ENCODE peak calls at places on chromosomes 1 and 21, in six cellular contexts. T is naive thymus-derived CD4-positive, alpha-beta T cell; G is hepatocyte; J is effector memory CD8-positive, alpha-beta T cell; M is B cell; H is stimulated activated CD4-positive, alpha-beta T cell treated with anti-CD3 and anti-CD28 coated beads, Interleukin-2, amount 100 ng/mL, for 48 hours. S is an unnamed sample.

GRCh38 chr1:2803086-2803930 is 1.8 kb upstream of the TTC34 start:
- DNase-seq in M (no peak), G (no peak), H (no peak), T (no peak), J (no peak), S (no peak)

GRCh38 chr1:28887418-28887834 is 26.9 kb upstream of the EPB41 start:
- DNase-seq in G (peak), T (peak), J (peak), H (no peak), M (peak), S (no peak)

GRCh38 chr1:177385760-177386698 is 215.3 kb downstream of the BRINP2 start:
- DNase-seq in H (no peak), J (no peak), G (no peak), M (no peak), T (no peak), S (peak)

GRCh38 chr21:28069446-28069845 is 923.2 kb downstream of the LTN1 start:
- DNase-seq in J (no peak), M (no peak), T (no peak), G (no peak), H (no peak), S (no peak)

GRCh38 chr1:170660874-170661645 is 2.9 kb upstream of the PRRX1 start:
- DNase-seq in H (no peak), T (no peak), M (no peak), J (no peak), G (no peak), S (no peak)

GRCh38 chr1:37797750-37798345 is 4.2 kb downstream of the MANEAL start:
- DNase-seq in J (no peak), H (no peak), T (no peak), G (no peak), M (no peak), S (no peak)

GRCh38 chr1:27368872-27369703 is 2.3 kb upstream of the MAP3K6 start:
- DNase-seq in G (no peak), M (no peak), H (no peak), T (no peak), J (no peak), S (peak)

GRCh38 chr1:36562181-36562685 is 79.5 kb upstream of the CSF3R start:
- DNase-seq in H (no peak), T (no peak), J (no peak), M (no peak), G (no peak), S (no peak)

GRCh38 chr1:221741364-221741970 is 422 bp downstream of the DUSP10 start:
- DNase-seq in J (no peak), M (peak), T (peak), H (no peak), G (peak), S (peak)

GRCh38 chr1:208178091-208178529 is 66.1 kb downstream of the PLXNA2 start:
- DNase-seq in T (no peak), G (peak), H (no peak), M (no peak), J (no peak), S (peak)

GRCh38 chr21:15841856-15842564 is 112.2 kb downstream of the USP25 start:
- DNase-seq in M (no peak), H (no peak), J (no peak), G (no peak), T (no peak), S (no peak)

GRCh38 chr1:168623003-168623828 is 46.8 kb downstream of the XCL1 start:
- DNase-seq in G (peak), J (no peak), T (no peak), H (no peak), M (no peak), S (no peak)

GRCh38 chr1:227929746-227930472 is 17.8 kb downstream of the WNT9A start:
- DNase-seq in G (no peak), M (no peak), J (no peak), H (no peak), T (no peak), S (no peak)

GRCh38 chr1:93056214-93056613 is 22.9 kb upstream of the MTF2 start:
- DNase-seq in G (peak), M (no peak), T (no peak), H (no peak), J (peak), S (no peak)

GRCh38 chr21:45262616-45263015 is 25.1 kb downstream of the POFUT2 start:
- DNase-seq in M (peak), J (no peak), G (no peak), T (no peak), H (no peak), S (no peak)

GRCh38 chr1:242212401-242212800 is 213.5 kb upstream of the MAP1LC3C start:
- DNase-seq in H (no peak), J (no peak), T (no peak), G (no peak), M (no peak), S (peak)

GRCh38 chr1:208161656-208162375 is 82.4 kb downstream of the PLXNA2 start:
- DNase-seq in T (no peak), G (no peak), H (no peak), M (no peak), J (no peak), S (peak)

GRCh38 chr1:193019442-193020026 is 39.6 kb downstream of the UCHL5 start:
- DNase-seq in M (no peak), H (no peak), G (peak), J (peak), T (peak), S (peak)

GRCh38 chr1:208264469-208265126 is 20.4 kb upstream of the PLXNA2 start:
- DNase-seq in T (no peak), G (no peak), M (no peak), H (no peak), J (no peak), S (no peak)

GRCh38 chr1:34488058-34488457 is 266.8 kb upstream of the GJB5 start:
- DNase-seq in J (no peak), H (no peak), G (no peak), T (no peak), M (no peak), S (no peak)

GRCh38 chr21:44736291-44737004 is 25.1 kb upstream of the TSPEAR start:
- DNase-seq in G (no peak), J (no peak), T (no peak), H (no peak), M (no peak), S (no peak)

GRCh38 chr1:24503003-24503751 is 541 bp downstream of the RCAN3 start:
- DNase-seq in M (no peak), J (peak), T (peak), G (peak), H (no peak), S (peak)

GRCh38 chr1:45050931-45051748 is 39.1 kb downstream of the UROD start:
- DNase-seq in J (no peak), H (no peak), T (peak), G (no peak), M (no peak), S (no peak)

GRCh38 chr1:43858324-43858723 is 75.3 kb upstream of the ARTN start:
- DNase-seq in T (no peak), H (no peak), G (peak), M (no peak), J (no peak), S (peak)